ENCODE peak calls at places on chromosomes 5 and 9, in seven cellular contexts. V is activated CD4-positive, alpha-beta T cell treated with anti-CD3 and anti-CD28 coated beads, Interleukin-2, amount 10 ng/mL, durations not matched to agents 7 days and 5 days; L is stimulated activated CD4-positive, alpha-beta T cell treated with anti-CD3 and anti-CD28 coated beads, Interleukin-2, amount 100 ng/mL, for 48 hours; M is neural progenitor cell; E is cerebellum; R is T-helper 2 cell; X is CD4-positive, alpha-beta T cell. Y is an unnamed sample.
A peak's percentile ranks its signal among the peaks of the same experiment; 100 is the strongest.

GRCh38 chr9:137294684-137295312 is 7.3 kb downstream of the NRARP start:
- DNase-seq in V (no peak), L (no peak), M (peak; percentile 44), E (peak; percentile 45), R (no peak), X (no peak), Y (no peak)

GRCh38 chr5:62306494-62307363 is 723 bp downstream of the KIF2A start:
- DNase-seq in V (peak; percentile 65), L (peak; percentile 46), M (peak; percentile 63), E (peak; percentile 24), R (no peak), X (peak; percentile 36), Y (peak; percentile 37)

GRCh38 chr5:134236208-134236761 is 10.4 kb upstream of the PPP2CA start:
- DNase-seq in V (no peak), L (no peak), M (no peak), E (no peak), R (no peak), X (no peak), Y (no peak)

GRCh38 chr5:139117342-139117884 is 80.8 kb downstream of the SIL1 start:
- DNase-seq in V (no peak), L (no peak), M (no peak), E (no peak), R (no peak), X (no peak), Y (no peak)

GRCh38 chr9:69180670-69181069 is 6.6 kb downstream of the TJP2 start:
- DNase-seq in V (peak; percentile 66), L (peak; percentile 34), M (no peak), E (no peak), R (no peak), X (no peak), Y (no peak)

GRCh38 chr9:97638666-97639065 is 5.0 kb downstream of the NCBP1 start:
- DNase-seq in V (no peak), L (no peak), M (peak; percentile 12), E (no peak), R (no peak), X (no peak), Y (no peak)

GRCh38 chr5:10679336-10679988 is 81.6 kb downstream of the DAP start:
- DNase-seq in V (no peak), L (no peak), M (no peak), E (no peak), R (no peak), X (no peak), Y (no peak)

GRCh38 chr5:132103969-132104391 is 30.4 kb downstream of the CSF2 start:
- DNase-seq in V (peak; percentile 33), L (no peak), M (no peak), E (peak; percentile 68), R (no peak), X (no peak), Y (no peak)

GRCh38 chr5:115551415-115551814 is 6.8 kb upstream of the FEM1C start:
- DNase-seq in V (no peak), L (no peak), M (no peak), E (no peak), R (no peak), X (no peak), Y (no peak)

GRCh38 chr5:79699766-79700400 is 10.2 kb downstream of the CMYA5 start:
- DNase-seq in V (no peak), L (no peak), M (no peak), E (no peak), R (no peak), X (no peak), Y (no peak)

GRCh38 chr5:164741376-164741775 is 1236.0 kb downstream of the MAT2B start:
- DNase-seq in V (no peak), L (no peak), M (no peak), E (no peak), R (no peak), X (no peak), Y (no peak)

GRCh38 chr5:96220610-96221390 is 212.2 kb downstream of the PCSK1 start:
- DNase-seq in V (no peak), L (no peak), M (no peak), E (no peak), R (no peak), X (no peak), Y (no peak)

GRCh38 chr5:38997579-38997978 is 76.6 kb downstream of the RICTOR start:
- DNase-seq in V (no peak), L (no peak), M (peak; percentile 16), E (no peak), R (no peak), X (no peak), Y (no peak)

Y was measured in T follicular helper cell.